ENCODE peak calls at places on chromosomes 4 and X, in eight cellular contexts. S is aorta, O is sigmoid colon, B is A673, K is cardiac muscle cell, H is HCT116, E is mammary epithelial cell, Y is tibial nerve. V is an unnamed sample. For H3K4me1, the result is how much of the 10 kb centered on the place peaks cover.

GRCh38 chr4:48578132-48578964 is 88.3 kb downstream of the ZAR1 start:
- DNase-seq in H (peak), E (peak), K (peak), O (peak), B (peak), Y (peak), S (no peak), V (peak)

GRCh38 chr4:84583871-84584373 is 995 bp downstream of the CDS1 start:
- DNase-seq in H (no peak), Y (no peak), K (peak), S (no peak), B (peak), E (no peak), O (no peak), V (no peak)

GRCh38 chr4:23962462-23962861 is 72.6 kb upstream of the PPARGC1A start:
- DNase-seq in E (no peak), B (no peak), O (no peak), Y (no peak), K (no peak), S (no peak), H (no peak), V (no peak)

GRCh38 chr4:153065286-153065685 is 129.2 kb downstream of the FHDC1 start:
- DNase-seq in E (no peak), B (no peak), Y (no peak), K (no peak), O (no peak), H (no peak), S (no peak), V (no peak)

GRCh38 chr4:153963216-153963615 is 174.3 kb upstream of the SFRP2 start:
- DNase-seq in Y (no peak), E (no peak), S (no peak), H (no peak), K (no peak), O (no peak), B (no peak), V (no peak)

GRCh38 chrX:49915352-49916222 is 6.8 kb upstream of the CLCN5 start:
- DNase-seq in H (peak), B (peak), K (peak), E (peak), Y (peak), S (no peak), O (no peak), V (peak)

GRCh38 chr4:7383251-7383650 is 51.5 kb downstream of the PSAPL1 start:
- DNase-seq in E (no peak), B (no peak), K (no peak), Y (no peak), H (no peak), O (no peak), S (no peak), V (no peak)

GRCh38 chrX:9188117-9188516 is 154.2 kb upstream of the FAM9B start:
- DNase-seq in E (no peak), K (no peak), H (no peak), S (no peak), O (no peak), Y (no peak), B (no peak), V (no peak)

GRCh38 chr4:54439831-54440243 is 210.7 kb downstream of the PDGFRA start:
- DNase-seq in Y (peak), H (no peak), O (peak), B (peak), S (peak), E (peak), K (no peak), V (peak)

GRCh38 chrX:66163849-66164401 is at the start of gene HEPH:
- DNase-seq in Y (no peak), H (no peak), E (peak), B (no peak), O (no peak), S (no peak), K (peak), V (peak)

GRCh38 chr4:20487852-20488251 is 212.4 kb upstream of the PACRGL start:
- DNase-seq in B (peak), S (no peak), K (no peak), H (no peak), E (no peak), Y (no peak), O (no peak), V (no peak)

GRCh38 chr4:184448828-184449227 is 25.5 kb downstream of the IRF2 start:
- DNase-seq in S (peak), E (peak), B (peak), K (no peak), O (peak), H (no peak), Y (peak), V (peak)

GRCh38 chrX:7372843-7373525 is 225.0 kb upstream of the PUDP start:
- DNase-seq in Y (no peak), K (no peak), E (peak), O (no peak), H (no peak), B (no peak), S (no peak), V (peak)

GRCh38 chrX:117985241-117985640 is 131.4 kb downstream of the KLHL13 start:
- DNase-seq in O (no peak), H (no peak), B (peak), E (no peak), S (no peak), Y (no peak), K (peak), V (no peak)

GRCh38 chrX:133402830-133403625 is 12.3 kb downstream of the GPC4 start:
- DNase-seq in S (no peak), K (no peak), Y (no peak), H (no peak), B (no peak), E (no peak), O (no peak), V (no peak)

GRCh38 chrX:71604796-71605568 is 13.3 kb downstream of the CXCR3 start:
- DNase-seq in Y (no peak), S (no peak), K (no peak), H (no peak), E (no peak), O (no peak), B (no peak), V (no peak)

GRCh38 chr4:15779336-15779735 is 1.2 kb downstream of the CD38 start:
- DNase-seq in B (peak), O (peak), S (peak), Y (peak), K (peak), H (no peak), E (peak), V (peak)

GRCh38 chr4:31458813-31459212 is 738.6 kb downstream of the PCDH7 start:
- DNase-seq in O (no peak), H (no peak), Y (no peak), E (no peak), K (no peak), B (no peak), S (no peak), V (peak)

GRCh38 chr4:147899512-147899911 is 167.6 kb downstream of the ARHGAP10 start:
- DNase-seq in S (no peak), B (no peak), H (no peak), O (no peak), Y (no peak), E (no peak), K (no peak), V (no peak)

GRCh38 chrX:154443479-154443910 is 446 bp upstream of the FAM50A start:
- DNase-seq in E (no peak), K (peak), B (no peak), H (no peak), O (no peak), Y (no peak), S (no peak), V (no peak)

GRCh38 chr4:175536852-175537453 is 275.1 kb downstream of the GPM6A start:
- DNase-seq in S (no peak), Y (no peak), E (peak), O (no peak), K (peak), H (peak), B (peak), V (peak)

GRCh38 chr4:87716350-87717041 is 66.4 kb downstream of the DMP1 start:
- DNase-seq in S (no peak), H (no peak), E (no peak), B (no peak), K (no peak), O (peak), Y (peak), V (no peak)

GRCh38 chr4:113445286-113445685 is 316.3 kb downstream of the CAMK2D start:
- DNase-seq in H (no peak), S (peak), K (no peak), O (peak), Y (peak), E (peak), B (peak), V (peak)

GRCh38 chr4:103150677-103151076 is 47.5 kb downstream of the CENPE start:
- DNase-seq in B (no peak), Y (no peak), S (no peak), H (no peak), K (no peak), E (peak), O (no peak), V (peak)

GRCh38 chrX:22338740-22339139 is 66.0 kb downstream of the CBLL2 start:
- DNase-seq in S (no peak), O (no peak), Y (no peak), E (peak), K (no peak), H (no peak), B (no peak), V (peak)

GRCh38 chrX:10055430-10055829 is 88.3 kb downstream of the CLDN34 start:
- DNase-seq in H (no peak), O (no peak), B (no peak), K (no peak), Y (no peak), S (no peak), E (no peak), V (no peak)

GRCh38 chr4:23717528-23718248 is 172.2 kb downstream of the PPARGC1A start:
- DNase-seq in B (peak), O (no peak), K (peak), S (no peak), E (peak), Y (no peak), H (no peak), V (peak)

GRCh38 chrX:43970528-43970927 is 2.7 kb downstream of the NDP start:
- DNase-seq in S (no peak), H (no peak), E (peak), B (no peak), Y (no peak), O (no peak), K (no peak), V (peak)

GRCh38 chr4:71494539-71494938 is 155.7 kb downstream of the SLC4A4 start:
- DNase-seq in H (no peak), E (no peak), O (no peak), K (no peak), B (no peak), S (no peak), Y (no peak), V (no peak)

GRCh38 chr4:56186808-56187523 is 200.3 kb downstream of the AASDH start:
- DNase-seq in E (no peak), B (no peak), S (no peak), H (no peak), O (no peak), K (peak), Y (no peak), V (no peak)

GRCh38 chrX:22349116-22349515 is 76.4 kb downstream of the CBLL2 start:
- DNase-seq in Y (no peak), K (no peak), S (no peak), H (no peak), O (no peak), B (no peak), E (no peak), V (no peak)

GRCh38 chrX:39827959-39828358 is 269.8 kb downstream of the BCOR start:
- DNase-seq in S (peak), Y (no peak), H (no peak), B (peak), O (no peak), K (no peak), E (no peak), V (no peak)

GRCh38 chrX:16695079-16695676 is 17.3 kb downstream of the CTPS2 start:
- DNase-seq in O (no peak), K (peak), E (peak), S (peak), Y (peak), H (peak), B (peak), V (peak)

GRCh38 chr4:28211714-28212470 is 1351.3 kb downstream of the STIM2 start:
- DNase-seq in Y (no peak), B (no peak), H (no peak), S (no peak), K (no peak), E (no peak), O (no peak), V (no peak)

GRCh38 chrX:22730542-22730941 is 269.2 kb upstream of the DDX53 start:
- DNase-seq in H (no peak), E (no peak), Y (no peak), S (no peak), O (no peak), K (no peak), B (no peak), V (no peak)

GRCh38 chrX:69046996-69047490 is 118.2 kb downstream of the PJA1 start:
- DNase-seq in H (no peak), S (no peak), B (no peak), E (no peak), K (no peak), Y (no peak), O (no peak), V (no peak)

GRCh38 chr4:13733817-13734216 is 106.3 kb upstream of the BOD1L1 start:
- DNase-seq in E (peak), K (no peak), S (no peak), Y (no peak), O (no peak), H (no peak), B (peak), V (no peak)

GRCh38 chrX:54994099-54994498 is at the start of gene PFKFB1:
- DNase-seq in H (no peak), O (no peak), K (no peak), S (no peak), E (no peak), B (no peak), Y (no peak), V (no peak)

GRCh38 chrX:137748827-137749226 is 182.9 kb downstream of the ZIC3 start:
- DNase-seq in O (no peak), K (no peak), B (no peak), E (no peak), H (no peak), Y (no peak), S (no peak), V (no peak)

GRCh38 chr4:181650033-181650825 is 593.0 kb upstream of the TENM3 start:
- DNase-seq in E (no peak), O (no peak), Y (no peak), H (no peak), S (no peak), K (no peak), B (no peak), V (peak)

DNA sequence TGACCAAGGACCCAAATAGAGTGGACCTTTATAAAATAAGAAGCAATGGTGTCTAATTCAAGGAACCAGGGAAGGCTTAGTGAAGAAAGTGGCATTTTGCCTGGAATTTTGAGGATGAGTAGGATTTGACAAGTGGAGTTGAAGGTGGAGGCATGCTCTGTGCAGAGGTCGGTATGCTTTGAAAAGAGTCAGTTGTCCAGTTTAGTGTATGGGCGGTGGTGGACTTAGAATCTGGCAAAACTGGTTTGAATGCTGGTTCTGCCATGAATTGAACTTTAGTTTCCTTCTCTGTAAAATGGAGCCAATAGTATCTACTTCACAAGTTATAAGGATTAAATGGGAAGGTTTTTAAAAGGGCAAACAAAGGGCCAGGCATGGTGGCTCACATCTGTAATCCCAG is 29.7 kb downstream of the SEPTIN11 start:
- DNase-seq in Y (no peak), O (no peak), E (no peak), H (no peak), B (no peak), K (no peak), S (no peak), V (no peak)
- H3K4me1 ChIP-seq in Y (under half), O (under half), E (under half), H (under half), B (half or more), K (under half), S (under half), V (half or more)

GRCh38 chr4:128525939-128526630 is 238.5 kb upstream of the PGRMC2 start:
- DNase-seq in Y (no peak), H (no peak), O (no peak), B (peak), E (peak), K (no peak), S (no peak), V (peak)
- H3K4me1 ChIP-seq in Y (under half), H (under half), O (under half), B (under half), E (half or more), K (under half), S (under half), V (under half)

DNA sequence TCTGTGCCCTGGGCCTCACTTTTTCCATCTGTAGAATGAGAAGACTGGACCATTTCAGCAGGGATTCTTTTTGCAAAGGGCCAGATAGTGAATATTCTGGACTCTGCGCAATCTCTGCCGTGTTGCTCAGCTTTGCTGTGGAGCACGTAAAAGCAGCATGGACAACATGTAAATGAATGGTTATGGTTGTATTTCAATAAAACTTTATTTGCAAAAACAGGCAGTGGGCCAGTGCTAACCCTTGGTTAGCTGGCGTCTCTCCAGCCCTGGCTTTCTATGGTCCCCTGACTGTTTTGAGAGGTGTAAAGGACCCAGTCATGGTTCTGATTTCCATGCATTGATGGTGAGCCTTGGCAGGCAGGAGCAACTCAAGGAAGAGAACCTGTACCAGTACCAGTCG is 18.7 kb downstream of the WFS1 start:
- DNase-seq in H (no peak), S (no peak), O (no peak), Y (no peak), E (no peak), K (no peak), B (no peak), V (no peak)
- H3K4me1 ChIP-seq in H (under half), S (under half), O (under half), Y (under half), E (under half), K (under half), B (under half), V (under half)

GRCh38 chr4:44652002-44652401 is 577 bp upstream of the YIPF7 start:
- DNase-seq in H (no peak), B (no peak), O (no peak), E (no peak), K (no peak), Y (no peak), S (no peak), V (no peak)

GRCh38 chr4:44651425-44651824 is at the start of gene YIPF7:
- DNase-seq in Y (no peak), E (no peak), H (no peak), K (no peak), B (no peak), O (no peak), S (no peak), V (no peak)

DNA sequence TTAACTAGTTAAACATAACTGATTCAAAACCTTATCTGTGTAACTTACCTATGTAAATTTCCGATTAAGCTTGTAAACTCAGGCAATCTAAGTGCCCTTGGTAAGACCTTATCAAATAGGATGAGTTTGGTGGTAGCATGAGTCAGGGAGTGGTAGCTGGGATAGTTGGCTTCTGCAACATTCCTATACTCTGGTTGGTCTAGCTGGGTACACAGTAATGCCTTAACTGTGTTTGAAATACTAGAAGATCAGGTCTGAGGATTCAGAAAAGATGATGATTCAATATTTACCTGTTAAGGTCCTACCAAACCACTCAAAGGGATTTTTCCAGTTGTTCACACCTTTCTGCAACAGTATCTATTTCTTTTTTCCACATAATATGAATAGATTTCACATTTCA is 5.3 kb downstream of the YIPF7 start:
- DNase-seq in S (no peak), H (no peak), B (no peak), K (no peak), O (no peak), Y (no peak), E (peak), V (no peak)
- H3K4me1 ChIP-seq in S (under half), H (under half), B (under half), K (under half), O (under half), Y (under half), E (under half), V (under half)

DNA sequence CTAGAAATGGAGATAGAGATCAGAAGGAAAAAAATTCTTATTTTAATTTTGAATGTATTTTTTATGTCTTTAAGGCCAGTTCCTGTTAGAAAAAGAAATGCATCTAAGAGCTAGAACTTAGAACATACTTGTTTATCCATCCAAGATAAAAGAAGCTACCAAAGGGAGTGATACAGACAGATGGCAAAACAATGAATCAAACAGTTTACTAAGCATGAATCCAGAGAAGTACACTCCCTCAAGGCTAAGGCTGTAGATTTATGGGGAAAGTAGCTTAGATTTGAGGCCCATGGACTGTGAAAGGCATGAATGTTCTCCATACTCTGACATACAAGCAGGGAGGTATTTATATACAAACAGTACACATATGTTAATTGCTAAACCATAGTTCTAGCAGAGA is 255.3 kb upstream of the NRK start:
- DNase-seq in H (no peak), Y (no peak), B (no peak), E (no peak), S (no peak), O (no peak), K (no peak), V (no peak)
- H3K4me1 ChIP-seq in H (under half), Y (under half), B (under half), E (under half), S (under half), O (under half), K (under half), V (under half)